ENCODE peak calls at places on chromosomes 1 and 21, in six cellular contexts. One of them, this sample, is unnamed. For H3K4me1, the result is how much of the 10 kb centered on the place peaks cover.

GRCh38 chr1:221664253-221664652 is 77.6 kb downstream of the DUSP10 start:
- DNase-seq in CD8-positive, alpha-beta memory T cell: no peak
- DNase-seq in cardiac muscle cell: no peak
- DNase-seq in heart left ventricle: no peak
- DNase-seq in right atrium auricular region: no peak
- DNase-seq in keratinocyte: no peak
- DNase-seq in this sample: peak

GRCh38 chr1:238552271-238552670 is 661.5 kb upstream of the ZP4 start:
- DNase-seq in CD8-positive, alpha-beta memory T cell: no peak
- DNase-seq in cardiac muscle cell: no peak
- DNase-seq in heart left ventricle: no peak
- DNase-seq in right atrium auricular region: no peak
- DNase-seq in keratinocyte: no peak
- DNase-seq in this sample: no peak

GRCh38 chr1:42476605-42477004 is 13.5 kb downstream of the CCDC30 start:
- DNase-seq in CD8-positive, alpha-beta memory T cell: no peak
- DNase-seq in cardiac muscle cell: no peak
- DNase-seq in heart left ventricle: no peak
- DNase-seq in right atrium auricular region: no peak
- DNase-seq in keratinocyte: no peak
- DNase-seq in this sample: no peak

GRCh38 chr1:6785721-6786505 is 659 bp downstream of the CAMTA1 start:
- DNase-seq in CD8-positive, alpha-beta memory T cell: peak
- DNase-seq in cardiac muscle cell: peak
- DNase-seq in heart left ventricle: peak
- DNase-seq in right atrium auricular region: no peak
- DNase-seq in keratinocyte: no peak
- DNase-seq in this sample: peak

GRCh38 chr1:156510709-156511108 is 10.1 kb upstream of the MEF2D start:
- DNase-seq in CD8-positive, alpha-beta memory T cell: no peak
- DNase-seq in cardiac muscle cell: no peak
- DNase-seq in heart left ventricle: peak
- DNase-seq in right atrium auricular region: peak
- DNase-seq in keratinocyte: no peak
- DNase-seq in this sample: no peak

GRCh38 chr1:243731974-243732373 is 118.1 kb downstream of the AKT3 start:
- DNase-seq in CD8-positive, alpha-beta memory T cell: no peak
- DNase-seq in cardiac muscle cell: no peak
- DNase-seq in heart left ventricle: no peak
- DNase-seq in right atrium auricular region: no peak
- DNase-seq in keratinocyte: no peak
- DNase-seq in this sample: no peak

GRCh38 chr1:42815938-42816599 is 853 bp upstream of the ERMAP start:
- DNase-seq in CD8-positive, alpha-beta memory T cell: peak
- DNase-seq in cardiac muscle cell: no peak
- DNase-seq in heart left ventricle: no peak
- DNase-seq in right atrium auricular region: no peak
- DNase-seq in keratinocyte: no peak
- DNase-seq in this sample: no peak

GRCh38 chr1:110150330-110151174 is at the start of gene SLC6A17:
- DNase-seq in CD8-positive, alpha-beta memory T cell: no peak
- DNase-seq in cardiac muscle cell: peak
- DNase-seq in heart left ventricle: no peak
- DNase-seq in right atrium auricular region: no peak
- DNase-seq in keratinocyte: no peak
- DNase-seq in this sample: peak

GRCh38 chr1:42973304-42973703 is 14.6 kb upstream of the SLC2A1 start:
- DNase-seq in CD8-positive, alpha-beta memory T cell: no peak
- DNase-seq in cardiac muscle cell: no peak
- DNase-seq in heart left ventricle: peak
- DNase-seq in right atrium auricular region: no peak
- DNase-seq in keratinocyte: no peak
- DNase-seq in this sample: peak

GRCh38 chr21:23968722-23969647 is 1638.3 kb downstream of the MRPL39 start:
- DNase-seq in CD8-positive, alpha-beta memory T cell: peak
- DNase-seq in cardiac muscle cell: peak
- DNase-seq in heart left ventricle: no peak
- DNase-seq in right atrium auricular region: no peak
- DNase-seq in keratinocyte: no peak
- DNase-seq in this sample: peak

GRCh38 chr1:109717729-109718128 is 5.7 kb downstream of the GSTM5 start:
- DNase-seq in CD8-positive, alpha-beta memory T cell: no peak
- DNase-seq in cardiac muscle cell: no peak
- DNase-seq in heart left ventricle: no peak
- DNase-seq in right atrium auricular region: no peak
- DNase-seq in keratinocyte: peak
- DNase-seq in this sample: no peak

GRCh38 chr1:59025898-59026426 is 242.1 kb upstream of the JUN start:
- DNase-seq in CD8-positive, alpha-beta memory T cell: no peak
- DNase-seq in cardiac muscle cell: no peak
- DNase-seq in heart left ventricle: no peak
- DNase-seq in right atrium auricular region: no peak
- DNase-seq in keratinocyte: no peak
- DNase-seq in this sample: no peak

GRCh38 chr1:45864124-45864721 is 60.8 kb downstream of the MAST2 start:
- DNase-seq in CD8-positive, alpha-beta memory T cell: no peak
- DNase-seq in cardiac muscle cell: peak
- DNase-seq in heart left ventricle: no peak
- DNase-seq in right atrium auricular region: no peak
- DNase-seq in keratinocyte: no peak
- DNase-seq in this sample: peak

GRCh38 chr1:5770981-5771765 is 221.1 kb downstream of the NPHP4 start:
- DNase-seq in CD8-positive, alpha-beta memory T cell: no peak
- DNase-seq in cardiac muscle cell: peak
- DNase-seq in heart left ventricle: no peak
- DNase-seq in right atrium auricular region: no peak
- DNase-seq in keratinocyte: no peak
- DNase-seq in this sample: peak

GRCh38 chr1:203349757-203350522 is 982 bp downstream of the FMOD start:
- DNase-seq in CD8-positive, alpha-beta memory T cell: no peak
- DNase-seq in cardiac muscle cell: no peak
- DNase-seq in heart left ventricle: no peak
- DNase-seq in right atrium auricular region: no peak
- DNase-seq in keratinocyte: no peak
- DNase-seq in this sample: no peak
- H3K4me3 ChIP-seq in CD8-positive, alpha-beta memory T cell: no peak
- H3K4me3 ChIP-seq in cardiac muscle cell: no peak
- H3K4me3 ChIP-seq in heart left ventricle: peak
- H3K4me3 ChIP-seq in right atrium auricular region: peak
- H3K4me3 ChIP-seq in keratinocyte: no peak
- H3K4me3 ChIP-seq in this sample: no peak

GRCh38 chr1:187809547-187809946 is 980.8 kb downstream of the PLA2G4A start:
- DNase-seq in CD8-positive, alpha-beta memory T cell: no peak
- DNase-seq in cardiac muscle cell: no peak
- DNase-seq in heart left ventricle: no peak
- DNase-seq in right atrium auricular region: no peak
- DNase-seq in keratinocyte: no peak
- DNase-seq in this sample: no peak
- H3K4me1 ChIP-seq in CD8-positive, alpha-beta memory T cell: under half
- H3K4me1 ChIP-seq in cardiac muscle cell: under half
- H3K4me1 ChIP-seq in heart left ventricle: under half
- H3K4me1 ChIP-seq in right atrium auricular region: under half
- H3K4me1 ChIP-seq in keratinocyte: under half
- H3K4me1 ChIP-seq in this sample: under half

GRCh38 chr1:13782634-13782995 is 82.6 kb downstream of the PRDM2 start:
- DNase-seq in CD8-positive, alpha-beta memory T cell: no peak
- DNase-seq in cardiac muscle cell: no peak
- DNase-seq in heart left ventricle: no peak
- DNase-seq in right atrium auricular region: no peak
- DNase-seq in keratinocyte: no peak
- DNase-seq in this sample: no peak
- H3K4me3 ChIP-seq in CD8-positive, alpha-beta memory T cell: no peak
- H3K4me3 ChIP-seq in cardiac muscle cell: no peak
- H3K4me3 ChIP-seq in heart left ventricle: no peak
- H3K4me3 ChIP-seq in right atrium auricular region: no peak
- H3K4me3 ChIP-seq in keratinocyte: no peak
- H3K4me3 ChIP-seq in this sample: no peak

DNA sequence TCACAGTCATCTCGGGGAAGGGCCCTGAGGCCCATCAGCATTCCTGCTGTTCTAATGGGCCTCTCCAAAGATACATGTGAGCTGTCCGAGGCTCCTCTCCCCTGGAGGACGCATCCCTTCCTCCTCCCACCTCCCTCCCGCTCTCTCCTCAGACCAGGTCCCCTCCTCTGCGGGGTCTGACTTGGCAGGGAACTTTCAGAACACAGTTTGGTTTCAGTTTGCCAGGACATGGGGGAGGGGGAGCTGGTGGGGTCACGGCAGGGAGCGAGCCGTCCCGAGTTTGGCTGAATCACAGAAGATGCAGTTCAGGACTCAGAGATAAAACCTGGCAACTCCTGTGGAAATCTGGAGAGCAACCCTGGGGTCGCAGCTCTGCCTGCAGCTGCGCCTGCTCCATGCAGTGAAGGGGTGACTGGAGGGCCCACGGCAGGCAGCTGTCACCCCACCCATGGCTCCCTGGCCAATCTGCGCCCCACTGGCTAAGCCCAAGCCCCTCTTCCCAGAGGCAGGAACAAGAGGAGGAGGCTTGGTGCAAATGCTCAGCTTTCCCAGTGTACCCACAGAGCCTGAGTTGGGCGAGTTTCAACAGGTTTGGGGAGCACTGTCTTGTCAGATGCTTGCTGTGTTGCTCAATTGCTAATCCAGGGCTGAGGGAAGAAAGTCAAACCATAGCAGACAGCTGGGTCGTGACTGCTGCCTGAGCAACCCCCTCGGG is 5.7 kb downstream of the WNT4 start:
- DNase-seq in CD8-positive, alpha-beta memory T cell: no peak
- DNase-seq in cardiac muscle cell: no peak
- DNase-seq in heart left ventricle: no peak
- DNase-seq in right atrium auricular region: no peak
- DNase-seq in keratinocyte: peak
- DNase-seq in this sample: no peak
- H3K4me1 ChIP-seq in CD8-positive, alpha-beta memory T cell: under half
- H3K4me1 ChIP-seq in cardiac muscle cell: under half
- H3K4me1 ChIP-seq in heart left ventricle: under half
- H3K4me1 ChIP-seq in right atrium auricular region: under half
- H3K4me1 ChIP-seq in keratinocyte: half or more
- H3K4me1 ChIP-seq in this sample: under half

DNA sequence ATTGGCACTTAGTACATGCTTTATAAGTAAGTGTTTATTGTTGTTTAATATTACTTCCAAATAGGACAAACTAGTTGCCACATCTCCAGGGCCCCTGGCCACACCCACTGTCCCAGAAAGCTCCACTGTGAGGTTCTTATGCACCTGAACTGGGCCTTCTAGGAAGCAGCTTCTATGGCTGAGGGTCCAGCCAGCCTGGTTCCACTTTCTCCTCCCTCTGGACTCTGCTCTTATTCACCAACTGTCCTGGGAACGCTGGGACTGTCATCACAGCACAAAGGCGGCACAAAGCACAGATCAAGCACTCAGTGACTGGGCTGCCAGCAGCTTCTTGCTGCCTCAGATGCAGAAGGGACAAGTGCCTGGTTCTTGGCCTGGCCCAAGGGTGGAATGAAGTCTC is 29.6 kb upstream of the ZNF648 start:
- DNase-seq in CD8-positive, alpha-beta memory T cell: no peak
- DNase-seq in cardiac muscle cell: no peak
- DNase-seq in heart left ventricle: no peak
- DNase-seq in right atrium auricular region: no peak
- DNase-seq in keratinocyte: no peak
- DNase-seq in this sample: no peak
- H3K4me3 ChIP-seq in CD8-positive, alpha-beta memory T cell: no peak
- H3K4me3 ChIP-seq in cardiac muscle cell: no peak
- H3K4me3 ChIP-seq in heart left ventricle: no peak
- H3K4me3 ChIP-seq in right atrium auricular region: no peak
- H3K4me3 ChIP-seq in keratinocyte: no peak
- H3K4me3 ChIP-seq in this sample: no peak

GRCh38 chr1:2210786-2211185 is 16.2 kb upstream of the FAAP20 start:
- DNase-seq in CD8-positive, alpha-beta memory T cell: no peak
- DNase-seq in cardiac muscle cell: no peak
- DNase-seq in heart left ventricle: peak
- DNase-seq in right atrium auricular region: no peak
- DNase-seq in keratinocyte: no peak
- DNase-seq in this sample: no peak
- H3K4me1 ChIP-seq in CD8-positive, alpha-beta memory T cell: under half
- H3K4me1 ChIP-seq in cardiac muscle cell: under half
- H3K4me1 ChIP-seq in heart left ventricle: half or more
- H3K4me1 ChIP-seq in right atrium auricular region: under half
- H3K4me1 ChIP-seq in keratinocyte: half or more
- H3K4me1 ChIP-seq in this sample: under half

DNA sequence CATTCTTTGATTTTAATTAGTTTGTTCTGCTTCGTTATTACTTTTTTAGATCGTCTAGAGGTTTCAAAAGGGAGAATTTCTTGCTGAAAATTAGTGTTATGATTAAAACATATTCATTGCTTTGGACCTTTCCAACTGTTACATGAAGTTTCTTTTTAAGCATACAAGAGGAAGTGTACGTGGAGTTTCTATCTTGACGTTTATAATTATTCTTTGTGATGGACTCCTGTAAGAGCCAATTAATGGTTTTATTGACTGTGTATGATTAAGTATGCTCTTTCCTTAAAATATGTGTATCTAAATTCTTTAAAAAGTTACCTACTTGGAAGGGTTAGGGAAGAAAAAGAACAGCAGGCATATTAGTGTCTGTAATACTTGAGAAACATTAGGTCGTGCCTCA is 37.8 kb downstream of the SPEN start:
- DNase-seq in CD8-positive, alpha-beta memory T cell: no peak
- DNase-seq in cardiac muscle cell: no peak
- DNase-seq in heart left ventricle: no peak
- DNase-seq in right atrium auricular region: no peak
- DNase-seq in keratinocyte: no peak
- DNase-seq in this sample: no peak
- H3K4me3 ChIP-seq in CD8-positive, alpha-beta memory T cell: no peak
- H3K4me3 ChIP-seq in cardiac muscle cell: no peak
- H3K4me3 ChIP-seq in heart left ventricle: peak
- H3K4me3 ChIP-seq in right atrium auricular region: peak
- H3K4me3 ChIP-seq in keratinocyte: no peak
- H3K4me3 ChIP-seq in this sample: no peak

DNA sequence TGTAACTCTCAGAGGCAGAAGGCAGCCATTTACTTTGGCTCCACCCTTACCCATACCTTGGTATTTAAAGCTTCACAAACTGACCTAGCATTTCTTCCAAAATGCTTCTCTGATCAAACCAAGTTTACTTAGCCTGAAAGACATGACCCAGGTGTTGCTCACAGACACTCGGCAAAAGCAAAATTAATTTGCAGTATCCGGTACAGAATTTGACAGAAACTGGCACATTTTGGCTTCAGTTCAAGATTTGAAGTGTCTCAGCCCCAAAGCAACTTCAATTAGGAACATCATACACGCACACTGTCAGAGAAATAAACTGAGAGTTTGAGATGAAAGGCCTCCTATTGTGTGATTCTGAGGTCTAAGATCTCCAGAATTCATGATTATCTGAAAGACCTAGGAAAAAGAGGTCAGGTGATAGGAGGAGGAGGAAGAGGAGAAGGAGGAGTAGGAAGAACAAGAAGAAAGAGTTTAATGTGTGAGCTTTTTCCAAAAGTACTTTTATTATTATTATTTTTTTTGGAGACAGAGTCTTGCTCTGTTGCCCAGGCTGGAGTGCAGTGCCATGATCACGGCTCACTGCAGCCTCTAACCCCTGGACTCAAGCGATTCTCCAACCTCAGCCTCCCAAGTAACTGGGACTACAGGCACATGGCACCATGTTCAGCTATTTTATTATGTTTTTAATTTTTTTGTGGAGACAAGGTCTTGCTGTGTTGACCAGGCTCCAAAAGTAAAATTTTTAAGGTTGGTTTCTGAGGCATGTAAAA is 143.6 kb downstream of the SLC45A1 start:
- DNase-seq in CD8-positive, alpha-beta memory T cell: no peak
- DNase-seq in cardiac muscle cell: no peak
- DNase-seq in heart left ventricle: no peak
- DNase-seq in right atrium auricular region: no peak
- DNase-seq in keratinocyte: no peak
- DNase-seq in this sample: no peak
- H3K4me1 ChIP-seq in CD8-positive, alpha-beta memory T cell: under half
- H3K4me1 ChIP-seq in cardiac muscle cell: under half
- H3K4me1 ChIP-seq in heart left ventricle: under half
- H3K4me1 ChIP-seq in right atrium auricular region: under half
- H3K4me1 ChIP-seq in keratinocyte: under half
- H3K4me1 ChIP-seq in this sample: under half